ENCODE peak calls at places on chromosomes 4 and X, in six cellular contexts. D is Peyer's patch, U is uterus, E is GM23338, W is BJ, Y is fibroblast of lung. B is an unnamed sample. For H3K27me3, the result is how much of the 10 kb centered on the place peaks cover.

GRCh38 chr4:82360298-82361177 is 13.3 kb downstream of the HNRNPD start:
- DNase-seq in D (no peak), U (no peak), E (peak), W (no peak), Y (peak), B (no peak)

GRCh38 chr4:1476140-1476513 is 69.9 kb upstream of the NKX1-1 start:
- DNase-seq in D (no peak), U (no peak), E (no peak), W (no peak), Y (no peak), B (no peak)

GRCh38 chr4:10582059-10582686 is 102.4 kb downstream of the CLNK start:
- DNase-seq in D (no peak), U (no peak), E (peak), W (no peak), Y (peak), B (no peak)

GRCh38 chrX:118536204-118536603 is 40.6 kb downstream of the DOCK11 start:
- DNase-seq in D (no peak), U (no peak), E (no peak), W (no peak), Y (no peak), B (peak)

GRCh38 chrX:114798902-114799301 is 215.0 kb downstream of the HTR2C start:
- DNase-seq in D (no peak), U (no peak), E (no peak), W (peak), Y (peak), B (no peak)

GRCh38 chrX:19388064-19388679 is 44.4 kb downstream of the PDHA1 start:
- DNase-seq in D (no peak), U (no peak), E (no peak), W (no peak), Y (no peak), B (no peak)

GRCh38 chr4:37441231-37442061 is 196.9 kb downstream of the NWD2 start:
- DNase-seq in D (no peak), U (no peak), E (no peak), W (no peak), Y (no peak), B (no peak)

GRCh38 chr4:26647523-26648224 is 63.8 kb downstream of the TBC1D19 start:
- DNase-seq in D (no peak), U (no peak), E (peak), W (no peak), Y (no peak), B (no peak)

GRCh38 chr4:150990993-150991392 is 24.1 kb downstream of the LRBA start:
- DNase-seq in D (no peak), U (no peak), E (no peak), W (no peak), Y (no peak), B (no peak)

GRCh38 chrX:25300994-25301393 is 285.2 kb upstream of the ARX start:
- DNase-seq in D (no peak), U (no peak), E (no peak), W (no peak), Y (no peak), B (no peak)

GRCh38 chr4:56240554-56241190 is 146.6 kb downstream of the AASDH start:
- DNase-seq in D (no peak), U (no peak), E (no peak), W (no peak), Y (no peak), B (no peak)

GRCh38 chr4:16229604-16230003 is 3.3 kb upstream of the TAPT1 start:
- DNase-seq in D (no peak), U (no peak), E (no peak), W (no peak), Y (no peak), B (no peak)

GRCh38 chr4:135694066-135694465 is 1492.5 kb upstream of the PABPC4L start:
- DNase-seq in D (no peak), U (no peak), E (no peak), W (no peak), Y (no peak), B (no peak)

GRCh38 chrX:108732630-108733321 is 3.6 kb downstream of the IRS4 start:
- DNase-seq in D (no peak), U (no peak), E (peak), W (no peak), Y (no peak), B (no peak)

GRCh38 chr4:184170996-184171395 is 46.7 kb downstream of the ENPP6 start:
- DNase-seq in D (no peak), U (no peak), E (peak), W (no peak), Y (peak), B (no peak)

GRCh38 chr4:85807247-85807915 is 332.4 kb downstream of the ARHGAP24 start:
- DNase-seq in D (no peak), U (no peak), E (no peak), W (no peak), Y (peak), B (no peak)

GRCh38 chr4:126344472-126344871 is 1029.7 kb downstream of the FAT4 start:
- DNase-seq in D (no peak), U (no peak), E (no peak), W (no peak), Y (no peak), B (no peak)

GRCh38 chr4:98642991-98643426 is 15.4 kb downstream of the TSPAN5 start:
- DNase-seq in D (no peak), U (no peak), E (no peak), W (no peak), Y (peak), B (no peak)

GRCh38 chrX:46444011-46444410 is 101.2 kb downstream of the ZNF674 start:
- DNase-seq in D (no peak), U (no peak), E (no peak), W (peak), Y (peak), B (no peak)

GRCh38 chrX:3518870-3519269 is 172.4 kb upstream of the MXRA5 start:
- DNase-seq in D (no peak), U (peak), E (no peak), W (peak), Y (peak), B (no peak)

GRCh38 chrX:77740376-77740905 is 45.6 kb downstream of the ATRX start:
- DNase-seq in D (no peak), U (no peak), E (peak), W (no peak), Y (no peak), B (no peak)

GRCh38 chrX:135389243-135389642 is 32.5 kb upstream of the SMIM10L2A start:
- DNase-seq in D (no peak), U (no peak), E (no peak), W (no peak), Y (no peak), B (no peak)

GRCh38 chr4:7956306-7957112 is 16.8 kb upstream of the AFAP1 start:
- DNase-seq in D (no peak), U (peak), E (no peak), W (no peak), Y (peak), B (no peak)

GRCh38 chr4:147526272-147526654 is 45.4 kb downstream of the EDNRA start:
- DNase-seq in D (no peak), U (peak), E (peak), W (no peak), Y (no peak), B (no peak)

GRCh38 chrX:323721-324628 is 5.4 kb upstream of the GTPBP6 start:
- DNase-seq in D (peak), U (peak), E (peak), W (no peak), Y (peak), B (peak)

GRCh38 chr4:10736266-10736665 is 51.7 kb upstream of the CLNK start:
- DNase-seq in D (no peak), U (no peak), E (no peak), W (no peak), Y (no peak), B (no peak)

GRCh38 chrX:13669246-13669689 is 16.3 kb downstream of the TCEANC start:
- DNase-seq in D (peak), U (peak), E (no peak), W (peak), Y (peak), B (peak)

GRCh38 chr4:675980-676870 is 1.9 kb downstream of the MYL5 start:
- DNase-seq in D (no peak), U (no peak), E (no peak), W (no peak), Y (no peak), B (peak)

GRCh38 chr4:129966175-129966574 is 870.2 kb downstream of the C4orf33 start:
- DNase-seq in D (no peak), U (no peak), E (no peak), W (no peak), Y (no peak), B (no peak)

GRCh38 chrX:19846995-19847790 is 40.2 kb downstream of the SH3KBP1 start:
- DNase-seq in D (no peak), U (peak), E (peak), W (peak), Y (peak), B (no peak)

GRCh38 chr4:121740796-121741409 is 24.1 kb downstream of the SMIM43 start:
- DNase-seq in D (no peak), U (no peak), E (peak), W (no peak), Y (no peak), B (no peak)

GRCh38 chr4:22462693-22463092 is 53.2 kb downstream of the ADGRA3 start:
- DNase-seq in D (no peak), U (no peak), E (peak), W (no peak), Y (no peak), B (no peak)

GRCh38 chr4:52869196-52869595 is 7.1 kb downstream of the RASL11B start:
- DNase-seq in D (no peak), U (peak), E (no peak), W (no peak), Y (peak), B (no peak)

GRCh38 chr4:82097504-82097903 is 276.3 kb downstream of the HNRNPD start:
- DNase-seq in D (no peak), U (no peak), E (no peak), W (no peak), Y (no peak), B (no peak)

GRCh38 chr4:149997881-149998421 is 80.3 kb upstream of the DCLK2 start:
- DNase-seq in D (no peak), U (no peak), E (no peak), W (no peak), Y (no peak), B (no peak)

GRCh38 chr4:80035336-80035735 is 37.7 kb downstream of the ANTXR2 start:
- DNase-seq in D (peak), U (no peak), E (no peak), W (no peak), Y (no peak), B (no peak)

GRCh38 chrX:51568586-51568985 is 50.1 kb downstream of the CENPVL3 start:
- DNase-seq in D (no peak), U (no peak), E (no peak), W (peak), Y (peak), B (no peak)

GRCh38 chrX:44105228-44105913 is 132.2 kb upstream of the NDP start:
- DNase-seq in D (no peak), U (no peak), E (peak), W (no peak), Y (no peak), B (no peak)

GRCh38 chr4:155042014-155042413 is 166.4 kb upstream of the NPY2R start:
- DNase-seq in D (no peak), U (no peak), E (no peak), W (no peak), Y (peak), B (no peak)

GRCh38 chr4:155047755-155048154 is 160.7 kb upstream of the NPY2R start:
- DNase-seq in D (no peak), U (no peak), E (no peak), W (no peak), Y (peak), B (no peak)
- TF ChIP-seq CTCF in D (no peak), U (no peak), E (no peak), W (no peak), Y (no peak), B (no peak)

DNA sequence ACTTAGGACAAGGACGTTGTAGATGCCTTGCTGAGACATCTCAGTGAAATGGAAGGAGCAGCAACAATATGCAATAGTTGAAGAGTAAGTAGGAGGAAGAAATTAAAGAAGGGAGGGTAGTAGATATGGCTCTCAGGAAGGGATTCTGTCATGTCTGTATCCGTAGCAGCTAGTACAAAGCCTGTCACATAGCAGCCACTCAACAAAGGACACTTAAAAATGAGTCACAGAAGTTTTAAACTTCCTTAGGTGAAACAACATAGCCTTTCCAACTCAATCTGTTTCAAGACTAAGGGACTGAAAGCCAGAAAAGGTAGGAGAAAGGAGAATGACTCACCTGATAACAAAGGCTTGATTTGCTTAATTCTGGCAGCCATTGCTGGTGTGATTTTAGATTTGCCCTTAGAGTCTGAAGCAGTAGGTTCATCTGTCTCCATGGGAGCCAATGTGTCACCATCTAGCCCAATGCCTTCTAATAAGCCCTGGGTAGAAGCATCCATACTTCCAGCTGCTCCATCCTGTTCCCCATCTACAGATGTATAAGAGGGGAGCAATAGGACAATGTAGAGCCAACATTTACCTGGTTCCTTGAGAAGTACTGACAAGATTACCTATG is 86.6 kb downstream of the HUWE1 start:
- DNase-seq in D (no peak), U (no peak), E (no peak), W (no peak), Y (no peak), B (no peak)
- H3K27me3 ChIP-seq in D (under half), U (under half), E (under half), W (under half), Y (under half), B (under half)

DNA sequence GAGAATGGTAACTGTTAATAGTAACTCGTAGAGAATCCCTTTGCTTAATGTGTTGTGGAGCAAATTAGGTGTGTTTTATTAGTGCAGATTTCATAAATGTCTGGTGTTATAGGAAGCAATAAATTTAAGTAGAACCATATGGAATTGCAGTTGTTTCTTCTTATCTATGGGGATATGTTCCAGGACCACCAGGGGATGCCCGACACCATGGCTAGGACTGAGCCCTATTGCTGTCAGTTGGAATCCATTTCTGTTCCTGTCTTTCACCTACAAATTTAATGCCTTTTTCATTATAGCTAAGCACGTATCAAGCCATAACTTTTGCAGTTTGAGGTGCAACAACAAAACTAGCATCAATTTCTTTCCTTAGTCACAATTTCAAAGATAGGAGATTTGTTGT is 72.5 kb downstream of the DDIT4L start:
- DNase-seq in D (no peak), U (no peak), E (no peak), W (no peak), Y (peak), B (no peak)
- TF ChIP-seq CTCF in D (no peak), U (no peak), E (peak), W (peak), Y (peak), B (no peak)

GRCh38 chrX:152960115-152960514 is 33.8 kb downstream of the PNMA5 start:
- DNase-seq in D (no peak), U (no peak), E (no peak), W (no peak), Y (no peak), B (no peak)
- H3K27me3 ChIP-seq in D (under half), U (under half), E (under half), W (under half), Y (under half), B (under half)

DNA sequence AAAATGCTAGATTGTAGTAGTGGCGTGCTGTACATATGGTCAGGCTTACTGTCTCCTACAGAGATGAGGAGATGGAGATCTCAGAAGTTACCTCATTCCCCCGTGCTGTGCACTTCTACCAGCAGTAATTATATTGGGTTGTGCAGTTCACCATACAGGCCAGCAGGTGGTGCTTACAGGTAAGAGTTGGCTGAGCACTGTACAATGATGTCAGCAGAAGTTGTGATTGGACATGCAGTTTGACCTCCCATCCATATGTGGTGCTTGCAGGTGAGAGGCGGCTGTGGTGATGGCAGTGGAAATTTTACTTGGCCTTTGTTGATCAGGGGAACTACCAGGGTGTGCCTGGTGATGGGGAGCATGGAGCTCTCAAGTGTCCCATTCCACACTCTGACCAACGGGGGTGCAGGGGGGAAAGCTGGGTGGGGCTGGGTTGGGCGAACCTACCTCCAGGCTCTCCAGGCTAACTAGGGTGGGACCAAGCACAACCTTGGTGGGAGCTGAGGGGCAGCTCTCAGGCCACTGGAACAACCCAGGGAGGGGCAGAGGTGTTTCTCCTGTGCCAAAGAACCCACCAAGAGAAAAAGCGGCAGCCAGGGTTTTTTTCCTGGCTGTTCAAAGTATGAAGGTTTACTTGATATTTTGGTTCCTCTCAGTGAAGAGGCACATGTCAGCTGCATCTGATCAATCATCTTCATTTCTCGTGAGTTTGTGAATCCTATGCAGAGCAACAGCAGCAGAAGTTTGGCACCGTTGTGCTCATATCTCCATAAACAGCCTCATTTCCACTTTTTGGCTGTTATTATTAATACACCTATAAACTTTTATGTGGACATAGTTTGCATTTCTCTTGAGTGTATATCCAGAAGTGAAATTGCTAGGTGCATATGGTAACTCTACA is 73.8 kb upstream of the FREM3 start:
- DNase-seq in D (peak), U (no peak), E (peak), W (no peak), Y (peak), B (peak)
- TF ChIP-seq CTCF in D (peak), U (no peak), E (peak), W (peak), Y (peak), B (peak)